ENCODE peak calls at places on chromosome 16, in six cellular contexts. H, O, E, V, M and F are unnamed samples.

GRCh38 chr16:67198238-67198734 is 645 bp upstream of the ELMO3 start:
- DNase-seq in M (peak), H (peak), V (no peak), O (no peak), E (peak), F (peak)

GRCh38 chr16:64933890-64934289 is 188.0 kb downstream of the CDH11 start:
- DNase-seq in H (no peak), M (no peak), E (peak), O (no peak), V (no peak), F (no peak)

GRCh38 chr16:21158208-21159110 is at the start of gene LDAF1:
- DNase-seq in E (peak), O (peak), M (peak), V (peak), H (peak), F (peak)

GRCh38 chr16:63461248-63461841 is 1425.1 kb upstream of the CDH8 start:
- DNase-seq in E (no peak), V (no peak), O (peak), H (no peak), M (peak), F (no peak)

GRCh38 chr16:4411684-4412083 is 4.7 kb downstream of the CORO7 start:
- DNase-seq in H (no peak), M (no peak), E (peak), V (no peak), O (no peak), F (no peak)

GRCh38 chr16:275786-276232 is at the start of gene RGS11:
- DNase-seq in O (no peak), V (no peak), H (no peak), E (no peak), M (peak), F (no peak)

GRCh38 chr16:52861614-52862022 is 191.1 kb downstream of the CHD9NB start:
- DNase-seq in O (peak), V (no peak), M (no peak), E (no peak), H (peak), F (no peak)

GRCh38 chr16:53168744-53169143 is 114.0 kb downstream of the CHD9 start:
- DNase-seq in M (no peak), H (no peak), O (no peak), E (no peak), V (no peak), F (no peak)

GRCh38 chr16:85137323-85138072 is 25.2 kb upstream of the CIBAR2 start:
- DNase-seq in M (peak), E (peak), V (no peak), H (no peak), O (no peak), F (no peak)

GRCh38 chr16:20073203-20074088 is at the start of gene GPR139:
- DNase-seq in H (no peak), V (no peak), M (peak), O (no peak), E (no peak), F (no peak)

GRCh38 chr16:73065617-73066313 is 17.8 kb upstream of the ZFHX3 start:
- DNase-seq in V (no peak), M (no peak), E (peak), H (no peak), O (no peak), F (no peak)

GRCh38 chr16:57544129-57544653 is 1.7 kb downstream of the ADGRG5 start:
- DNase-seq in H (no peak), M (no peak), E (no peak), V (no peak), O (no peak), F (no peak)

GRCh38 chr16:57042157-57043111 is 49.9 kb upstream of the CPNE2 start:
- DNase-seq in V (peak), H (no peak), E (no peak), O (no peak), M (no peak), F (peak)

GRCh38 chr16:14364386-14365199 is 265.5 kb downstream of the PARN start:
- DNase-seq in O (no peak), E (no peak), V (no peak), H (no peak), M (no peak), F (no peak)

GRCh38 chr16:57576429-57576870 is 34.0 kb downstream of the ADGRG5 start:
- DNase-seq in O (peak), H (peak), E (peak), M (peak), V (peak), F (peak)